ENCODE peak calls at places on chromosomes 11 and 22, in nine cellular contexts. L, S, V, Q, F, R, Z, W and I are unnamed samples. For H3K4me1, the result is how much of the 10 kb centered on the place peaks cover.

GRCh38 chr11:36774603-36775002 is 176.6 kb upstream of the RAG2 start:
- DNase-seq in S (no peak), W (no peak), F (no peak), L (no peak), V (no peak), Q (no peak), R (no peak), Z (no peak), I (no peak)

GRCh38 chr11:72393303-72393702 is 41.0 kb downstream of the CLPB start:
- DNase-seq in V (no peak), S (no peak), F (no peak), R (no peak), L (no peak), W (no peak), Q (no peak), Z (no peak), I (no peak)

GRCh38 chr22:50313021-50313420 is 5.6 kb upstream of the PLXNB2 start:
- DNase-seq in Z (no peak), F (no peak), R (no peak), L (no peak), W (peak), S (peak), Q (no peak), V (no peak), I (no peak)

GRCh38 chr11:34443136-34443535 is 4.4 kb downstream of the CAT start:
- DNase-seq in L (no peak), F (no peak), W (no peak), Q (no peak), R (no peak), V (no peak), S (no peak), Z (no peak), I (no peak)

GRCh38 chr11:113256431-113257227 is 57.8 kb upstream of the TTC12 start:
- DNase-seq in Z (no peak), W (no peak), V (no peak), Q (no peak), R (no peak), L (peak), S (no peak), F (no peak), I (no peak)

GRCh38 chr11:113587318-113587739 is 112.1 kb upstream of the DRD2 start:
- DNase-seq in W (no peak), V (no peak), Q (no peak), R (no peak), L (no peak), Z (no peak), F (no peak), S (no peak), I (no peak)

GRCh38 chr11:6926208-6927029 is at the start of gene ZNF215:
- DNase-seq in Q (no peak), R (peak), Z (peak), S (peak), F (peak), W (peak), L (peak), V (peak), I (no peak)

GRCh38 chr11:76107946-76108345 is 98.4 kb downstream of the WNT11 start:
- DNase-seq in S (no peak), L (no peak), Z (no peak), Q (no peak), W (no peak), F (no peak), R (no peak), V (no peak), I (no peak)

GRCh38 chr22:44128961-44129613 is 51.6 kb upstream of the PARVG start:
- DNase-seq in Z (no peak), V (no peak), Q (no peak), S (peak), F (peak), L (no peak), W (no peak), R (no peak), I (peak)

GRCh38 chr22:28714043-28714442 is 27.6 kb downstream of the CHEK2 start:
- DNase-seq in L (no peak), Q (no peak), V (no peak), Z (no peak), S (no peak), W (no peak), R (no peak), F (no peak), I (no peak)

GRCh38 chr11:93844568-93844967 is 5.8 kb downstream of the VSTM5 start:
- DNase-seq in W (no peak), R (no peak), F (no peak), L (peak), S (no peak), Z (no peak), V (no peak), Q (no peak), I (peak)

GRCh38 chr22:37211853-37212173 is 464 bp downstream of the SSTR3 start:
- DNase-seq in S (peak), W (no peak), R (no peak), F (peak), Q (no peak), V (no peak), Z (no peak), L (no peak), I (no peak)

DNA sequence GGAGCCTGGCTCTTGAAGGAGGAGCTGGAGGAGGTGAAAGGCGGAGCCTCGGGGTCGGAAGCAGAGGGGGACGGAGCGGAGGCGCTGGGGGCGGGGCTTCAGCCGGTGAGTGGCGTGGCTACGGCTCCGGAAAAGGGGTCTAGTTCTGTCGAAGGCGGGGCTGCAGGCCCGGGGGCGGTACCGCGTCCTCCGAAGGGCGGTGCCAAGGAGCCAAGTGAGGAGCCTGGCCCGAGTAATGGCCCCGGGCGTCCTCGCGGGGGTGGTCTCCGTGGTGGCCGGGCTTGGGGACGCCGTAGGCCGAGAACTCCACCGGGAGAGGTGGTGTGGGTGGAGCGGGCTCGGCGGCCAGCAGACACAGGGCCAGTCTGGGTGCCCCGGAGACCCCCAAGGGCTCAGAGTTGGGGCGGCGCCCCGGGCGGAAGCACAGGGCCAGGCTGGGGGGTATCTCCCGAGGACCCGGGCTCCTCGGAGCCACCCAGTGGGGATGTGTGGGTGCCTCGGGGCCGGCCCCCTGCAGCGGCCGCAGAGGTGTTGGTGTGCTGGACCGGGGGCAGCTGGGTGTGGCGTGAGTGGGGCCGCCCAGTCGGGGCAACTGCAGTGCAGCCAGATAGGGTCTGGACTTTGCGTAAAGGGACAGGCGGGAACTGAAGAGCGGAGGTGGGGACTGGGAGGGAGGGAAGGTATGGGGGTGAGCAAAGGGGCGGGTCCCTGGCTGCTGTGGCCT is 697 bp downstream of the FKBP2 start:
- DNase-seq in Q (peak), R (peak), V (peak), S (peak), Z (peak), W (peak), F (peak), L (peak), I (peak)
- H3K4me1 ChIP-seq in Q (under half), R (half or more), V (under half), S (under half), Z (under half), W (under half), F (under half), L (under half), I (under half)

DNA sequence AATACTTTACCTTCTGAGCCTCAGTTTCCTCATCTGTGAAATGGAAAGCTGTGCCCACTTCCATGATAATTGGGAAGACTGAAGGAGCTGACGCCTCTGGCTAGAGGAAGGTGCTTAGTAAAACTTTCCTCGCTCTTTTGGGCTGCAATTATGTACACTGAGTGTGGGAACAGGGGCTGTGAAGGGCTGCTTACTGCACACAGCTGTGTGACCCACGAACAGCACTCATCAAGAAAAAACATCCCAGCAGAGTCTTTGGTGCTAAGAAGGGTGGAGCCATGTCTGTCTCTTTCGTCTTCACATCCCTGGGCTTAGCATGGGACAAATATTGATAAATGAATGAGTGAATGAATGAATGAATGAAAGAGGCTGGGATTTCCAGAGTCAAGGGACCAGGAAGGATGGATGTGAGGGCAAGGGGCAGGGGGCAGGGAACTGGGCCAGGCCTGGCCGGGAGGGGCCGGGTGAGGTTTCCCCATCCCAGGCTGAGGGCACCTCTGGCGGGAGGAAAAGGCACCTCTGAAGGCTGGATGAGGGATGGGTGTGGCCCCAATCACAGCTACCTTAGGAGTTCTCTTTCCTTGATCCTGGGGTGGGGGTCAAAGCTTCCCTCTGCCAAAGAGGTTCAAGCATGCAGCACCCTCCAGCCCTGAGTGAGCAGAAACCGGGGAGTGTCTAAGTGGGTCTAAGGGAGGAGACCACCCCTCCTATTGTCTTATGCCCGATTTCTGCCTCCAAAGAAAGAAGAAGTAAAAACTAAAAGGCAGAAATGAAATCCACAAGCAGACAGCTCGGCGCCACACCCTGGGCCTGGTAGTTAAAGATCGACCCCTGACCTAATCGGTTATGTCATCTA is 9.2 kb upstream of the CD5 start:
- DNase-seq in L (no peak), Z (no peak), F (no peak), W (no peak), Q (no peak), V (no peak), R (no peak), S (no peak), I (no peak)
- H3K4me1 ChIP-seq in L (under half), Z (under half), F (under half), W (under half), Q (half or more), V (under half), R (under half), S (under half), I (under half)

DNA sequence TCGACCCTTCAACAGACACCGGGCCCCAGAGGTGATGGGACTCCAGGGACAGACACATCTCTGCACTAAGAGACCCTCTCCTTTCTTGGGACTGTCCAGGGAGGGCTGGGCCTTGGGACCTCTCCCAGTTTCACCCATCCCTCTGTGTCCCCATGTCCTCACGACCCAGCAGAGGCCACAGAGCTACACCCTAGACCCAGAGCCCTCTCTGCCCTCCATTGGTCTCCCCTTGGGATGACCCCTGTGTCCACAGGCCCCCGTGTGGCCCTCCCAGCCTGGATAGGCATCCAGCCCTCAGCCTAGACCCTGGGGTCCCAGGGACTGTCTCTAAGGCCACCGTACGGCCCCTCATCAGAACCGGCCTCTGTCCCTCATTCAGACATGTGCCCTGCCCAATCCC is 7.5 kb upstream of the DRICH1 start:
- DNase-seq in Z (no peak), Q (no peak), V (no peak), W (no peak), L (no peak), S (no peak), F (no peak), R (no peak), I (no peak)
- H3K4me1 ChIP-seq in Z (under half), Q (under half), V (under half), W (under half), L (under half), S (under half), F (under half), R (under half), I (under half)

DNA sequence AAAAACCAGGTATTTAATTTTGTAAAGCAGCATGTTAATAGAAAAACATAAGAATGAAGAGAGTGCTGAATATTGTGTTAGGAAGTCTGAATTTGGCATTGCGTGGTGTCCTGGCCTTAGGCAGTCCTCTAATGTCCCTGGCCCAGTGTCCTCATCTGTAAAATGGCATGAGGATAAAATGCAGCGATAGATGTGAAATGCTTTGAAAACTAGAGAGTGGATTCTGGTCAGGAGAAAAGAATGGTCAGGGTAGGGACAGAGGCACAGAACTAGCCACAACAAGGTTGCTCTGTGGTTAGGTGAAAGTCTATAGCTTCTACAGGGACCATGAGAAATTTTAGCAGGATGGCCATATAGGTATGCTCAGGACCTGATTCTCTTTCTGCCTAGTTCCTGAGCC is 18.9 kb downstream of the RNF185 start:
- DNase-seq in W (no peak), S (no peak), V (no peak), Z (no peak), R (no peak), Q (no peak), F (no peak), L (no peak), I (no peak)
- H3K4me1 ChIP-seq in W (under half), S (under half), V (under half), Z (under half), R (under half), Q (under half), F (under half), L (under half), I (under half)

GRCh38 chr11:75103380-75104026 is 6.8 kb upstream of the OR2AT4 start:
- DNase-seq in S (no peak), V (no peak), R (no peak), L (no peak), F (no peak), Z (no peak), Q (no peak), W (no peak), I (no peak)

GRCh38 chr11:75112200-75112599 is 15.5 kb upstream of the OR2AT4 start:
- DNase-seq in Z (no peak), W (no peak), L (no peak), Q (no peak), F (no peak), R (no peak), S (no peak), V (no peak), I (no peak)

GRCh38 chr11:75105462-75105925 is 8.8 kb upstream of the OR2AT4 start:
- DNase-seq in V (no peak), F (no peak), L (peak), Z (no peak), Q (no peak), W (no peak), R (no peak), S (no peak), I (peak)

GRCh38 chr11:75101424-75102128 is 4.9 kb upstream of the OR2AT4 start:
- DNase-seq in Q (no peak), V (no peak), Z (no peak), W (no peak), R (no peak), F (no peak), S (no peak), L (no peak), I (no peak)

DNA sequence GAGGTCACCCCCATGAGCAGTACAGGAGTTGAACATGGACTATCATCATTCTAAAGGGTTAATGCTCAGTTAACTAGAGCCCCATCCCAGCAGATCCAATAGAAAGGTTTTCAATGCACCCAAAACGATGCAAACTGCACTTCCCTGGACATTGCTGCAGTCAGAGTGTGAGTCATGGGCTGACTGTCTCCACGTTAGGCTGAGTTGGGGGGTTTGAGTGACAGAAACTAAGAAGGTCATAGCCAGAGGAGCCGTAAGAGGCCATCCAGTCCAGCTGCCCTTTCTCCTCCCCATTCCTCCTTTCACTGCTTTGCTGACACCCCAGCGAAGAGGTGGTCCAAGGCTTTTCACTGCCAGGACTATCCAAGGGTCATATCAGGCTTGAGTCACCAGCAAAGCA is 10.5 kb upstream of the OR2AT4 start:
- DNase-seq in V (no peak), Z (no peak), Q (no peak), F (no peak), L (no peak), S (no peak), R (no peak), W (no peak), I (no peak)
- H3K4me1 ChIP-seq in V (under half), Z (under half), Q (under half), F (under half), L (under half), S (under half), R (under half), W (under half), I (under half)

GRCh38 chr22:20550057-20550817 is 42.8 kb downstream of the MED15 start:
- DNase-seq in V (no peak), Q (no peak), Z (no peak), R (no peak), S (peak), W (no peak), F (no peak), L (no peak), I (no peak)

GRCh38 chr22:20546541-20546950 is 39.1 kb downstream of the MED15 start:
- DNase-seq in L (no peak), Q (no peak), W (no peak), F (no peak), S (peak), Z (no peak), V (no peak), R (no peak), I (no peak)

GRCh38 chr22:20547029-20547428 is 39.6 kb downstream of the MED15 start:
- DNase-seq in Z (no peak), F (no peak), S (no peak), Q (no peak), W (no peak), V (no peak), L (no peak), R (no peak), I (no peak)

GRCh38 chr22:20549232-20549841 is 41.9 kb downstream of the MED15 start:
- DNase-seq in L (no peak), F (no peak), S (peak), W (no peak), R (peak), Q (peak), V (peak), Z (no peak), I (no peak)

DNA sequence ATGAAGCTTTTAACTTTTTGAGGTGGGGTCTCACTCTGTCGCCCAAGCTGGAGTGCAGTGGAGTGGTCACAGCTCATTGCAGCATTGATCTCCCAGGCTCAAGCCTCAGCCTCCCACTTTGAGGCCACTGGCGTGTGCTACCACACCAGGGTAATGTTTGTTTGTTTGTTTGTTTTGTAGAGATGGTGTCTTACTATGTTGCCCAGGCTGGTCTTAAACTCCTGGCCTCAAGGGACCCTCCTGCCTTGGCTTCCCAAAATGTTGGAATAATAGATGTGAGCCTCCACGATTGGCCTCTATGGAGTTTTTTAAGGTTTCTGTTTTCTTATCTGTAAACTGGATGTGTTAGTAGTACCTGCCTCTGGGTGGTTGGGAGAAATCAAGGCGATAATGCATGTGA is 41.4 kb downstream of the MED15 start:
- DNase-seq in Q (no peak), W (no peak), R (no peak), V (no peak), F (no peak), S (peak), L (no peak), Z (no peak), I (no peak)
- H3K4me1 ChIP-seq in Q (half or more), W (under half), R (under half), V (half or more), F (under half), S (half or more), L (under half), Z (under half), I (under half)

GRCh38 chr11:61696602-61697001 is 16.4 kb downstream of the DAGLA start:
- DNase-seq in Q (no peak), W (no peak), Z (no peak), S (no peak), V (no peak), L (no peak), F (no peak), R (no peak), I (no peak)

GRCh38 chr11:61695917-61696316 is 15.7 kb downstream of the DAGLA start:
- DNase-seq in W (peak), R (peak), L (peak), Z (peak), F (peak), Q (peak), V (peak), S (peak), I (no peak)

GRCh38 chr11:61697764-61698163 is 17.6 kb downstream of the DAGLA start:
- DNase-seq in S (no peak), W (no peak), R (no peak), Q (no peak), V (no peak), L (no peak), F (no peak), Z (no peak), I (no peak)

GRCh38 chr11:61698173-61698965 is 18.2 kb downstream of the DAGLA start:
- DNase-seq in S (no peak), F (no peak), W (no peak), L (no peak), R (peak), V (no peak), Q (no peak), Z (no peak), I (no peak)

GRCh38 chr11:61697093-61697492 is 16.9 kb downstream of the DAGLA start:
- DNase-seq in F (no peak), W (no peak), V (no peak), L (peak), Z (no peak), R (peak), S (no peak), Q (no peak), I (no peak)
- H3K4me1 ChIP-seq in F (under half), W (half or more), V (under half), L (under half), Z (under half), R (half or more), S (half or more), Q (under half), I (under half)

GRCh38 chr11:126360049-126360446 is 4.6 kb downstream of the ST3GAL4 start:
- DNase-seq in L (no peak), S (no peak), Q (no peak), W (no peak), Z (no peak), V (no peak), R (no peak), F (no peak), I (no peak)
- H3K4me1 ChIP-seq in L (under half), S (half or more), Q (under half), W (half or more), Z (under half), V (under half), R (under half), F (under half), I (under half)